ENCODE peak calls at places on chromosomes 7 and 10, in four cellular contexts. U, T, S and E are unnamed samples. For H3K9me3 and H3K4me1, the result is how much of the 10 kb centered on the place peaks cover.

GRCh38 chr10:500876-501275 is 188.6 kb downstream of the DIP2C start:
- DNase-seq in U (peak), T (no peak), S (peak), E (no peak)

GRCh38 chr7:12719141-12719919 is 31.9 kb downstream of the ARL4A start:
- DNase-seq in U (no peak), T (no peak), S (peak), E (no peak)

GRCh38 chr10:101354584-101355070 is 662 bp downstream of the BTRC start:
- DNase-seq in U (no peak), T (no peak), S (no peak), E (no peak)

GRCh38 chr10:47402681-47403301 is 18.7 kb upstream of the ZNF488 start:
- DNase-seq in U (peak), T (peak), S (peak), E (no peak)

GRCh38 chr10:25328361-25328760 is 153.6 kb downstream of the GPR158 start:
- DNase-seq in U (no peak), T (no peak), S (no peak), E (no peak)

GRCh38 chr10:1358860-1359598 is 302.8 kb downstream of the WDR37 start:
- DNase-seq in U (no peak), T (peak), S (no peak), E (no peak)

GRCh38 chr7:80719261-80719660 is 80.8 kb downstream of the CD36 start:
- DNase-seq in U (no peak), T (no peak), S (no peak), E (no peak)

GRCh38 chr10:116779076-116779687 is 36.8 kb upstream of the HSPA12A start:
- DNase-seq in U (no peak), T (no peak), S (no peak), E (no peak)

GRCh38 chr10:11335167-11335652 is 276.2 kb downstream of the USP6NL start:
- DNase-seq in U (peak), T (peak), S (no peak), E (no peak)

GRCh38 chr7:157462840-157463239 is 126.0 kb downstream of the DNAJB6 start:
- DNase-seq in U (peak), T (peak), S (peak), E (no peak)

GRCh38 chr7:130960208-130960988 is 226.4 kb upstream of the KLF14 start:
- DNase-seq in U (no peak), T (no peak), S (peak), E (peak)

GRCh38 chr10:926075-926698 is 5.3 kb downstream of the LARP4B start:
- DNase-seq in U (peak), T (no peak), S (peak), E (no peak)

GRCh38 chr10:56370217-56371113 is 9.4 kb upstream of the ZWINT start:
- DNase-seq in U (no peak), T (no peak), S (no peak), E (no peak)

GRCh38 chr10:24891823-24892222 is 60.6 kb downstream of the PRTFDC1 start:
- DNase-seq in U (no peak), T (no peak), S (no peak), E (no peak)

GRCh38 chr7:44067064-44067951 is 1.9 kb upstream of the PGAM2 start:
- DNase-seq in U (peak), T (no peak), S (peak), E (no peak)

GRCh38 chr7:133365892-133366291 is 113.0 kb downstream of the EXOC4 start:
- DNase-seq in U (no peak), T (no peak), S (no peak), E (no peak)

GRCh38 chr10:132388901-132389630 is 7.9 kb upstream of the PWWP2B start:
- DNase-seq in U (peak), T (no peak), S (peak), E (no peak)

GRCh38 chr10:14822879-14823755 is 14.7 kb downstream of the CDNF start:
- DNase-seq in U (no peak), T (no peak), S (peak), E (peak)

GRCh38 chr7:48637382-48637781 is 287.0 kb upstream of the CDC14C start:
- DNase-seq in U (no peak), T (no peak), S (peak), E (peak)

GRCh38 chr7:46109447-46109846 is 188.4 kb upstream of the IGFBP3 start:
- DNase-seq in U (no peak), T (no peak), S (no peak), E (no peak)

GRCh38 chr10:132588301-132589013 is 50.9 kb downstream of the INPP5A start:
- DNase-seq in U (peak), T (no peak), S (peak), E (no peak)

GRCh38 chr7:37285701-37286475 is 162.8 kb downstream of the ELMO1 start:
- DNase-seq in U (no peak), T (no peak), S (peak), E (no peak)

GRCh38 chr7:54858008-54858692 is 99.1 kb upstream of the SEC61G start:
- DNase-seq in U (no peak), T (no peak), S (no peak), E (no peak)

DNA sequence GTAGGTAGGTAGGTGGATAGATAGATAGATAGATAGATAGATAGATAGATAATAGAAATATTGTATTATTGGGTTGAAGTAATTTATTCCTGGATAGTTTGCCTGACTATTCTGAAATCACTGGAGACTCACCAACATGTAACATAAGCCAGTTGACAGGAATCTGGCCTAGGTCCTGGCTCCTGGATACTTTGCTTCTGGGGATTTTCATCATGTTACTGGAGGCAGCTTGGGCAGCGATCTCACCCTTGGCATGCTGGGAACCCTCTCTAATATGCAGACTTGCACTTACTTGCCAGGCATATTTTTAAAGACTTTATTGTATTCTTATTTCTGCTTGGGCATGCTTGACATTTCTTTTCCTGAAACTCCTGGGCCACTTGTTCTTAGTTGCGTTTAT is 709.1 kb upstream of the FZD8 start:
- DNase-seq in U (no peak), T (no peak), S (no peak), E (no peak)
- H3K9me3 ChIP-seq in U (under half), T (under half), S (under half), E (under half)

GRCh38 chr10:23439920-23440875 is 1.3 kb downstream of the OTUD1 start:
- DNase-seq in U (peak), T (peak), S (peak), E (peak)
- H3K4me1 ChIP-seq in U (under half), T (under half), S (under half), E (under half)

GRCh38 chr7:63080406-63080805 is 918.2 kb upstream of the ZNF722 start:
- DNase-seq in U (no peak), T (no peak), S (no peak), E (no peak)
- H3K9me3 ChIP-seq in U (under half), T (under half), S (under half), E (under half)

GRCh38 chr7:156012412-156012811 is 200.1 kb upstream of the SHH start:
- DNase-seq in U (no peak), T (no peak), S (no peak), E (no peak)
- H3K4me1 ChIP-seq in U (under half), T (under half), S (under half), E (under half)

GRCh38 chr7:69445549-69445948 is 152.7 kb upstream of the AUTS2 start:
- DNase-seq in U (no peak), T (no peak), S (peak), E (no peak)
- H3K9me3 ChIP-seq in U (under half), T (under half), S (under half), E (under half)

GRCh38 chr7:105016083-105017075 is 2.4 kb downstream of the KMT2E start:
- DNase-seq in U (no peak), T (no peak), S (peak), E (no peak)

GRCh38 chr7:105015631-105015965 is 1.6 kb downstream of the KMT2E start:
- DNase-seq in U (no peak), T (no peak), S (no peak), E (peak)

GRCh38 chr7:105019269-105019668 is 5.3 kb downstream of the KMT2E start:
- DNase-seq in U (no peak), T (no peak), S (no peak), E (no peak)

GRCh38 chr7:105014725-105015630 is 973 bp downstream of the KMT2E start:
- DNase-seq in U (no peak), T (no peak), S (peak), E (peak)

GRCh38 chr7:105017263-105018051 is 3.5 kb downstream of the KMT2E start:
- DNase-seq in U (no peak), T (no peak), S (peak), E (no peak)
- H3K4me1 ChIP-seq in U (half or more), T (under half), S (under half), E (under half)

GRCh38 chr7:35258891-35259537 is 5.1 kb upstream of the TBX20 start:
- DNase-seq in U (no peak), T (no peak), S (peak), E (no peak)
- H3K9me3 ChIP-seq in U (under half), T (under half), S (under half), E (under half)

GRCh38 chr10:5616871-5617270 is 49.5 kb downstream of the ASB13 start:
- DNase-seq in U (no peak), T (no peak), S (no peak), E (no peak)
- H3K4me1 ChIP-seq in U (under half), T (under half), S (half or more), E (under half)

GRCh38 chr7:64870656-64871055 is 32.4 kb upstream of the ZNF273 start:
- DNase-seq in U (no peak), T (no peak), S (peak), E (no peak)

GRCh38 chr7:64869912-64870562 is 33.0 kb upstream of the ZNF273 start:
- DNase-seq in U (no peak), T (peak), S (no peak), E (no peak)

GRCh38 chr7:64867863-64868440 is 35.1 kb upstream of the ZNF273 start:
- DNase-seq in U (no peak), T (peak), S (no peak), E (no peak)

GRCh38 chr7:64868469-64868868 is 34.6 kb upstream of the ZNF273 start:
- DNase-seq in U (no peak), T (peak), S (no peak), E (no peak)

GRCh38 chr7:64869121-64869725 is 33.9 kb upstream of the ZNF273 start:
- DNase-seq in U (no peak), T (peak), S (no peak), E (no peak)
- H3K9me3 ChIP-seq in U (under half), T (under half), S (under half), E (under half)

GRCh38 chr7:20402297-20403230 is 71.9 kb downstream of the ITGB8 start:
- DNase-seq in U (no peak), T (no peak), S (no peak), E (peak)
- H3K4me1 ChIP-seq in U (under half), T (under half), S (under half), E (under half)